ENCODE peak calls at places on chromosomes 6 and 20, in four cellular contexts. X is HFF-Myc, L is amniotic stem cell, N is GDM1. D is an unnamed sample.

GRCh38 chr6:157304840-157305675 is 18.3 kb downstream of the TMEM242 start:
- DNase-seq in N (peak; percentile 40), L (no peak), X (no peak), D (no peak)

GRCh38 chr6:109024784-109025183 is 69.9 kb downstream of the SESN1 start:
- DNase-seq in L (no peak), X (no peak), N (no peak), D (no peak)

GRCh38 chr20:37816003-37816402 is 86.9 kb upstream of the VSTM2L start:
- DNase-seq in X (no peak), N (no peak), L (no peak), D (no peak)

GRCh38 chr6:147479857-147480256 is 28.6 kb upstream of the SAMD5 start:
- DNase-seq in X (no peak), L (no peak), N (no peak), D (no peak)

GRCh38 chr6:44776344-44776743 is 388.8 kb downstream of the CDC5L start:
- DNase-seq in L (no peak), N (no peak), X (no peak), D (no peak)

GRCh38 chr6:160393966-160394653 is 45.9 kb downstream of the SLC22A3 start:
- DNase-seq in X (no peak), L (no peak), N (no peak), D (no peak)

GRCh38 chr6:30163090-30163917 is at the start of gene TRIM15:
- DNase-seq in X (no peak), L (no peak), N (no peak), D (no peak)

GRCh38 chr20:346640-347316 is at the start of gene NRSN2:
- DNase-seq in N (no peak), X (no peak), L (peak; percentile 40), D (no peak)

GRCh38 chr6:4549556-4550226 is 226.5 kb upstream of the CDYL start:
- DNase-seq in N (no peak), L (no peak), X (no peak), D (no peak)

GRCh38 chr6:155994071-155994470 is 538.4 kb upstream of the NOX3 start:
- DNase-seq in L (no peak), X (no peak), N (no peak), D (no peak)

GRCh38 chr6:30760537-30760936 is 16.2 kb upstream of the IER3 start:
- DNase-seq in L (no peak), N (no peak), X (no peak), D (no peak)

GRCh38 chr20:348972-349841 is 2.3 kb downstream of the NRSN2 start:
- DNase-seq in L (no peak), X (no peak), N (no peak), D (no peak)

GRCh38 chr6:45377041-45377554 is 636 bp downstream of the SUPT3H start:
- DNase-seq in X (no peak), L (no peak), N (no peak), D (no peak)

GRCh38 chr6:144217264-144217663 is 66.9 kb downstream of the STX11 start:
- DNase-seq in N (no peak), L (no peak), X (no peak), D (no peak)

GRCh38 chr20:3277686-3278465 is 38.9 kb upstream of the SLC4A11 start:
- DNase-seq in L (no peak), N (no peak), X (no peak), D (no peak)

D was measured in SIG-M5.